ENCODE peak calls at places on chromosomes 7 and 10, in five cellular contexts. G, T, A, O and E are unnamed samples.
A peak's percentile ranks its signal among the peaks of the same experiment; 100 is the strongest.

GRCh38 chr10:47257396-47258120 is 42.4 kb upstream of the GDF10 start:
- DNase-seq in G (no peak), T (peak; percentile 36), A (no peak), O (no peak), E (no peak)

GRCh38 chr10:122014652-122015248 is 25.8 kb downstream of the TACC2 start:
- DNase-seq in G (no peak), T (no peak), A (no peak), O (no peak), E (no peak)

GRCh38 chr10:43255644-43256431 is 11.0 kb downstream of the RASGEF1A start:
- DNase-seq in G (peak; percentile 86), T (peak; percentile 61), A (peak; percentile 53), O (peak; percentile 77), E (peak; percentile 52)

GRCh38 chr7:144118341-144118740 is 4.6 kb upstream of the OR2A14 start:
- DNase-seq in G (peak; percentile 11), T (no peak), A (no peak), O (no peak), E (peak; percentile 43)

GRCh38 chr10:3948843-3949242 is 163.8 kb upstream of the KLF6 start:
- DNase-seq in G (no peak), T (peak; percentile 88), A (no peak), O (peak; percentile 19), E (no peak)

GRCh38 chr10:91313761-91314520 is 93.5 kb downstream of the PCGF5 start:
- DNase-seq in G (no peak), T (no peak), A (no peak), O (peak; percentile 5), E (no peak)

GRCh38 chr10:87504667-87505365 is at the start of gene MINPP1:
- DNase-seq in G (peak; percentile 97), T (peak; percentile 64), A (peak; percentile 82), O (peak; percentile 96), E (peak; percentile 94)

GRCh38 chr7:81383848-81384247 is 386.0 kb downstream of the HGF start:
- DNase-seq in G (no peak), T (no peak), A (no peak), O (no peak), E (no peak)

GRCh38 chr7:131836733-131837132 is 280.3 kb upstream of the PODXL start:
- DNase-seq in G (peak; percentile 71), T (no peak), A (no peak), O (no peak), E (peak; percentile 72)

GRCh38 chr7:54664235-54665228 is 94.5 kb downstream of the SEC61G start:
- DNase-seq in G (peak; percentile 87), T (no peak), A (peak; percentile 30), O (peak; percentile 93), E (peak; percentile 81)

GRCh38 chr10:99827906-99828305 is 45.5 kb downstream of the ABCC2 start:
- DNase-seq in G (no peak), T (no peak), A (no peak), O (no peak), E (no peak)

GRCh38 chr7:148344406-148344805 is 246.2 kb upstream of the C7orf33 start:
- DNase-seq in G (no peak), T (no peak), A (no peak), O (no peak), E (peak; percentile 77)

GRCh38 chr7:151277631-151278030 is 29.1 kb upstream of the SMARCD3 start:
- DNase-seq in G (no peak), T (no peak), A (no peak), O (no peak), E (no peak)

GRCh38 chr7:12139421-12139820 is 71.7 kb upstream of the TMEM106B start:
- DNase-seq in G (no peak), T (no peak), A (no peak), O (no peak), E (no peak)

GRCh38 chr10:23194471-23194965 is 2.4 kb downstream of the PTF1A start:
- DNase-seq in G (no peak), T (no peak), A (no peak), O (no peak), E (no peak)

GRCh38 chr10:77687621-77688020 is 50.0 kb upstream of the KCNMA1 start:
- DNase-seq in G (no peak), T (no peak), A (no peak), O (no peak), E (peak; percentile 13)

GRCh38 chr7:113379746-113380145 is 261.4 kb upstream of the SMIM30 start:
- DNase-seq in G (no peak), T (no peak), A (no peak), O (no peak), E (no peak)

GRCh38 chr10:43160067-43160918 is 22.0 kb downstream of the CSGALNACT2 start:
- DNase-seq in G (no peak), T (no peak), A (no peak), O (no peak), E (no peak)

GRCh38 chr7:26930845-26931244 is 66.5 kb upstream of the SKAP2 start:
- DNase-seq in G (no peak), T (no peak), A (no peak), O (no peak), E (no peak)

GRCh38 chr7:83410989-83411591 is 237.8 kb downstream of the SEMA3E start:
- DNase-seq in G (peak; percentile 78), T (no peak), A (no peak), O (peak; percentile 69), E (peak; percentile 58)

GRCh38 chr7:152050547-152050971 is 25.1 kb downstream of the GALNT11 start:
- DNase-seq in G (no peak), T (no peak), A (no peak), O (no peak), E (peak; percentile 22)

GRCh38 chr10:1514641-1515040 is 222.7 kb downstream of the ADARB2 start:
- DNase-seq in G (no peak), T (no peak), A (no peak), O (no peak), E (no peak)

GRCh38 chr7:82624337-82624736 is 180.8 kb upstream of the CACNA2D1 start:
- DNase-seq in G (no peak), T (no peak), A (no peak), O (no peak), E (no peak)

GRCh38 chr7:1825877-1826741 is 156.0 kb downstream of the ELFN1 start:
- DNase-seq in G (no peak), T (no peak), A (no peak), O (no peak), E (no peak)